ENCODE peak calls at places on chromosomes 6 and 20, in six cellular contexts. D, E, W, K, F and U are unnamed samples.

GRCh38 chr6:69647726-69648125 is 149.1 kb downstream of the LMBRD1 start:
- DNase-seq in E (no peak), K (peak; percentile 1), F (no peak), W (no peak), D (no peak), U (no peak)

GRCh38 chr6:44234101-44235090 is 11.0 kb downstream of the SLC29A1 start:
- DNase-seq in D (peak; percentile 83), W (peak; percentile 66), F (no peak), K (peak; percentile 78), E (peak; percentile 62), U (no peak)

GRCh38 chr6:63785006-63785405 is 149.4 kb downstream of the PHF3 start:
- DNase-seq in W (no peak), K (no peak), E (no peak), F (no peak), D (no peak), U (no peak)

GRCh38 chr6:11054722-11055121 is 10.6 kb upstream of the ELOVL2 start:
- DNase-seq in K (no peak), D (no peak), E (no peak), W (no peak), F (no peak), U (no peak)

GRCh38 chr6:147131728-147132127 is 72.5 kb upstream of the STXBP5 start:
- DNase-seq in W (no peak), E (no peak), D (peak; percentile 30), K (no peak), F (no peak), U (no peak)

GRCh38 chr6:131368077-131368911 is 204.7 kb upstream of the ARG1 start:
- DNase-seq in E (no peak), K (no peak), F (peak; percentile 9), W (no peak), D (no peak), U (no peak)

GRCh38 chr6:3337521-3338350 is 79.0 kb downstream of the PSMG4 start:
- DNase-seq in D (peak; percentile 78), K (peak; percentile 58), W (no peak), F (no peak), E (no peak), U (no peak)

GRCh38 chr20:3786665-3787639 is at the start of gene CENPB:
- DNase-seq in K (peak; percentile 83), F (no peak), D (peak; percentile 87), E (peak; percentile 96), W (peak; percentile 81), U (peak; percentile 57)

GRCh38 chr20:51062065-51062464 is 39.2 kb upstream of the KCNG1 start:
- DNase-seq in E (no peak), K (no peak), W (no peak), F (no peak), D (no peak), U (no peak)

GRCh38 chr6:83908813-83909212 is 49.3 kb downstream of the CYB5R4 start:
- DNase-seq in K (no peak), D (no peak), W (no peak), F (no peak), E (no peak), U (no peak)

GRCh38 chr6:7203939-7204338 is 96.2 kb downstream of the RREB1 start:
- DNase-seq in W (no peak), K (no peak), D (no peak), E (no peak), F (no peak), U (no peak)
- TF ChIP-seq ZNF274 in W (no peak), K (no peak), D (no peak), E (no peak), F (no peak), U (no peak)

GRCh38 chr6:15715060-15715459 is 52.2 kb upstream of the DTNBP1 start:
- DNase-seq in K (no peak), D (no peak), E (no peak), F (no peak), W (no peak), U (no peak)
- TF ChIP-seq ZNF274 in K (no peak), D (no peak), E (no peak), F (no peak), W (no peak), U (no peak)

DNA sequence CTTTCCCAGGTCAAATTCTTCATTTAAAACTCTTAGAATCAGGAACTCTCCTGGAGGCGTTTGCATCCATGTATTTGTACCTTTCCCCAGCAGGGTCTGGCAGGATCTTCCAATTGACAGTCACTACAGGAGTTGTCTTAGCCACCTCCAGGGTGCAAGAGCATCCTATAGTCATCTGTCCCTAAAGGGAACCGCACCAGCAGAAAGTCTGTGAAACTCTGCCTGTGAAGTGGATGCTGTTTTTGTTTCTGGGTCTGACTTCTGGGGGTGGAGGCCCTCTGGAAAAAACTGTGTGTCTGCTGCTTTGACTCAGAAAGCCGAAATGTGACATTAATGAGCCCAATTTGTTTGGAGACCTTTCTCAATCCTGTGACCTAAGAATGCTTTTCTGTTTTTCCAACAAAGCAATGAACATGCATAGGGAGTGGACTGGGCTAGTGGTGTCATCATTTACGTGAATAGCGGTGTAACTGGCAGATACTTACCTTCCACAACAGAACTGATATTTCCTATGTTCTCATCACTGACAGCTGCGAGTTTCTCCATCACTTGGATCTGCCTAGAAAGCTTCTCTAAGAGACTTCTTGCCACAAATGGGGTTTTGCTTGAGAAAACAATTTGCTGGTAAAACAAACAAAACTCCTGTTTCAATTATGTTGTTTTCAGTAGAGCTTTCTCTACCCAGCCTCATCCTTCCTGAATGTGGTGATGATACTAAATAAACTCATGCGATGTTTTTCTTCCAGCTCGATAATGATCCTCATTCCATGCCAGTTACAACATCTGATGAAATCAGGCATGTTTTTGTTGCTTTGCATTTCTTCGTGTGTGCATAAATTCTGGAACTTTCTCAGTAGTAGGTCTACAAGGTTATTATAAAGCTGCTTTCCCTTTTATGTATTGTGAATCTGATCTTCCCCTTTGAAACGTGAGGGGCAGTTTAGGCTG is 33.3 kb upstream of the ARMH2 start:
- DNase-seq in F (no peak), K (no peak), W (no peak), E (no peak), D (no peak), U (no peak)
- TF ChIP-seq ZNF274 in F (no peak), K (no peak), W (no peak), E (no peak), D (no peak), U (no peak)

GRCh38 chr6:166736606-166737005 is 109.6 kb upstream of the RPS6KA2 start:
- DNase-seq in D (no peak), W (no peak), K (no peak), E (peak; percentile 27), F (no peak), U (peak; percentile 64)
- TF ChIP-seq ZNF274 in D (no peak), W (no peak), K (no peak), E (no peak), F (no peak), U (no peak)

DNA sequence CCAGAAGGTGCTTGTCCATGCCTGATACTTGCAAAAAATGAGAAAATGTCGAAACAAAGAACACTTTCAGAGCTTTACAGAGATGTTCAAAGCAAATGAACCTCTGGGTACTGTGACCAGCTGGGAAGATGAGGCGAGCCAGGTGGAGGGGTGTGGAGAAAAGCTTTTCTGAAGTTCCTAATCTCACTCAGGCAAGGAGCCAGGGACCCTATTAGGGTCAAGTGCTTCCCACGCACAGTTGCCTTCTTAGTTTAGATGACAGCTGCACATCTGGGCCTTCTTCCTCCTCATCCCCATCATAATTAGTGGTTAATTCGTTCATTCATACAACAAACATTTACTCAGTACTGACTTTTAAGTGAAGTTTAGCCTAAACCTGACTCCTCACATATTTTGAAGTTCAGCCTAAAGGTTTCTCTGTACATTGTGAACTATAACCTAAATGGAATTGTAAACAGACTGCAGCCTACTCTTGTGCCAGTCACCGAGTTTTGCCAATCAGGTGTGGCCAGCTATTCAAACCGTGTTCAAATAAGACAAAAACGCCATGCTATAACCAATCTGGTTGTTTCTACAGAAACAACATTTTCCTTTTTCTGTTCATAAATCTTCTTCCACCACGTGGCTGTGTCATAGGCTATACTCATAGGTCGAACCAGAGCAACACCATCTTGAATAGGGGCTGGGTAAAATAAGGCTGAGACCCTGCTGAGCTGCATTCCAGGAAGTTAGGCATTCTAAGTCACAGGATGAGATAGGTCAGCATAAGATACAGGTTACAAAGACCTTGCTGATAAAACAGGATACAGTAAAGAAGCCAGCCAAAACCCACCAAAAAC is 19.3 kb upstream of the AHCY start:
- DNase-seq in F (no peak), K (no peak), D (no peak), W (no peak), E (no peak), U (no peak)
- TF ChIP-seq ZNF274 in F (no peak), K (no peak), D (no peak), W (no peak), E (no peak), U (no peak)

GRCh38 chr20:62376112-62377063 is 9.3 kb upstream of the LAMA5 start:
- DNase-seq in K (peak; percentile 92), D (no peak), F (no peak), W (peak; percentile 87), E (peak; percentile 85), U (no peak)
- TF ChIP-seq ZNF274 in K (peak; percentile 91), D (no peak), F (no peak), W (no peak), E (no peak), U (no peak)

GRCh38 chr6:87209812-87210211 is 54.4 kb downstream of the ZNF292 start:
- DNase-seq in W (no peak), E (no peak), K (no peak), F (no peak), D (no peak), U (no peak)

GRCh38 chr6:87212596-87212995 is 57.2 kb downstream of the ZNF292 start:
- DNase-seq in K (no peak), D (no peak), E (no peak), W (no peak), F (no peak), U (no peak)

GRCh38 chr6:87214831-87215230 is 59.5 kb downstream of the ZNF292 start:
- DNase-seq in D (no peak), K (no peak), E (no peak), F (no peak), W (no peak), U (no peak)

GRCh38 chr6:87213364-87213763 is 58.0 kb downstream of the ZNF292 start:
- DNase-seq in F (no peak), D (no peak), E (no peak), K (peak; percentile 7), W (no peak), U (peak; percentile 7)

DNA sequence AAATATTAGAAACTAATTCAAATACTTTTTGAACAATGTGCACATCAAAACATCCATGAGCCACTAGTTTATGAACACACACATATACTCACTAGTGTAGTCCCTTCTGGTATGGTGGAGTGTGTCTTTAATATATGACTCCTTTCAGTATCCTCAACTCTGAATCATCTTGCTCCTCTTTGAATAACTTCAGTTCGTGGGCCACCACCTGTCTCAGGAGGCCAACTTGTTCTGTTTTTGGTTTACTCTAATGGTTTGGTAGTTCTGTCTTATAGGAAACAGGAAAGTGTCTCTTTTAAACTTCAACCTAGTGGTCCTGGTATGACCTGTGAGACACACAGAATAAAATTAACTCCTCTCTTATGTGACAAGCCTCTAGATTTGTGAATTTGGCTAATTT is 55.6 kb downstream of the ZNF292 start:
- DNase-seq in W (no peak), F (peak; percentile 49), D (no peak), K (no peak), E (no peak), U (no peak)
- TF ChIP-seq ZNF274 in W (no peak), F (no peak), D (no peak), K (no peak), E (no peak), U (no peak)

DNA sequence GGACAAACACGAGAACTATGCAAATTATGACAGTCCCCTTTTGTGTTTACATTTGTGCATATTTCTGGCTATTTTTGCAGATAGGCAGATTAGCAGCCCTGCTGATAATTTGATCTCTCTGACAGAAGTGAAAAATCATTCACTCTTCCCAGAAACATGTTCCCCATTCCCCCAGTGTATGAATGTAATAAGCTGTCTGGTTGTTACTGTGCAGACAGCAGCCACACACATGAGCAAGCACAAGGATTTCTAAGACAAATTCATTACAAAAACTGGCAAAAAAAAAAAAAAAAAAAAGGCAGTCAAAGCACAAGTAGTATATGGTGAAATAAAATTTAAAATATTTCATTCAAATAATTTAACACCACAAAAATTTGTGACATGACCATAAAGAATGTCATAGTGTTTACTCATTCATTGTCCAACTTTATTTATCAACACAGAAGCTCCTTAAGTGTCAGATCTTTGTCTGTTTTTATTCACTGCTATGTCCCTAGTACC is 95.5 kb upstream of the VGLL2 start:
- DNase-seq in E (no peak), D (no peak), F (no peak), W (no peak), K (no peak), U (no peak)
- TF ChIP-seq ZNF274 in E (no peak), D (no peak), F (no peak), W (no peak), K (no peak), U (no peak)